ENCODE peak calls at places on chromosomes 12 and 14, in seven cellular contexts. One of them, this sample, is unnamed.

GRCh38 chr14:23513466-23514008 is 38.0 kb downstream of the ZFHX2 start:
- DNase-seq in IMR-90: no peak
- DNase-seq in body of pancreas: no peak
- DNase-seq in mucosa of descending colon: no peak
- DNase-seq in HAP-1: no peak
- DNase-seq in naive thymus-derived CD4-positive, alpha-beta T cell: no peak
- DNase-seq in neural progenitor cell: no peak
- DNase-seq in this sample: no peak

GRCh38 chr14:56087824-56088571 is 30.2 kb upstream of the PELI2 start:
- DNase-seq in mucosa of descending colon: no peak
- DNase-seq in body of pancreas: peak; percentile 19
- DNase-seq in naive thymus-derived CD4-positive, alpha-beta T cell: no peak
- DNase-seq in IMR-90: no peak
- DNase-seq in neural progenitor cell: no peak
- DNase-seq in HAP-1: peak; percentile 31
- DNase-seq in this sample: no peak

GRCh38 chr12:100427078-100427477 is 46.6 kb upstream of the NR1H4 start:
- DNase-seq in neural progenitor cell: no peak
- DNase-seq in naive thymus-derived CD4-positive, alpha-beta T cell: no peak
- DNase-seq in body of pancreas: no peak
- DNase-seq in HAP-1: no peak
- DNase-seq in IMR-90: peak; percentile 72
- DNase-seq in mucosa of descending colon: no peak
- DNase-seq in this sample: peak; percentile 45

GRCh38 chr12:11765817-11766794 is 116.6 kb downstream of the ETV6 start:
- DNase-seq in HAP-1: peak; percentile 43
- DNase-seq in mucosa of descending colon: peak; percentile 47
- DNase-seq in body of pancreas: no peak
- DNase-seq in IMR-90: peak; percentile 70
- DNase-seq in naive thymus-derived CD4-positive, alpha-beta T cell: no peak
- DNase-seq in neural progenitor cell: no peak
- DNase-seq in this sample: no peak

GRCh38 chr14:28468191-28469151 is 298.1 kb upstream of the FOXG1 start:
- DNase-seq in body of pancreas: no peak
- DNase-seq in naive thymus-derived CD4-positive, alpha-beta T cell: no peak
- DNase-seq in neural progenitor cell: peak; percentile 3
- DNase-seq in mucosa of descending colon: no peak
- DNase-seq in IMR-90: no peak
- DNase-seq in HAP-1: no peak
- DNase-seq in this sample: no peak

GRCh38 chr14:48536318-48536717 is 860.9 kb upstream of the MDGA2 start:
- DNase-seq in body of pancreas: no peak
- DNase-seq in naive thymus-derived CD4-positive, alpha-beta T cell: no peak
- DNase-seq in mucosa of descending colon: no peak
- DNase-seq in neural progenitor cell: peak; percentile 66
- DNase-seq in IMR-90: no peak
- DNase-seq in HAP-1: peak; percentile 10
- DNase-seq in this sample: no peak

GRCh38 chr14:92510972-92511371 is 2.6 kb upstream of the RIN3 start:
- DNase-seq in mucosa of descending colon: no peak
- DNase-seq in HAP-1: no peak
- DNase-seq in neural progenitor cell: peak; percentile 36
- DNase-seq in IMR-90: no peak
- DNase-seq in naive thymus-derived CD4-positive, alpha-beta T cell: no peak
- DNase-seq in body of pancreas: no peak
- DNase-seq in this sample: no peak

GRCh38 chr12:5171701-5172100 is 128.0 kb downstream of the KCNA5 start:
- DNase-seq in mucosa of descending colon: no peak
- DNase-seq in naive thymus-derived CD4-positive, alpha-beta T cell: no peak
- DNase-seq in IMR-90: peak; percentile 77
- DNase-seq in body of pancreas: peak; percentile 27
- DNase-seq in HAP-1: peak; percentile 28
- DNase-seq in neural progenitor cell: peak; percentile 72
- DNase-seq in this sample: peak; percentile 33

GRCh38 chr14:80572666-80573065 is 361.4 kb upstream of the DIO2 start:
- DNase-seq in body of pancreas: no peak
- DNase-seq in neural progenitor cell: no peak
- DNase-seq in naive thymus-derived CD4-positive, alpha-beta T cell: no peak
- DNase-seq in mucosa of descending colon: no peak
- DNase-seq in IMR-90: no peak
- DNase-seq in HAP-1: no peak
- DNase-seq in this sample: no peak

GRCh38 chr14:73743431-73743931 is 29.3 kb upstream of the PNMA1 start:
- DNase-seq in mucosa of descending colon: peak; percentile 86
- DNase-seq in naive thymus-derived CD4-positive, alpha-beta T cell: no peak
- DNase-seq in IMR-90: no peak
- DNase-seq in body of pancreas: no peak
- DNase-seq in neural progenitor cell: no peak
- DNase-seq in HAP-1: no peak
- DNase-seq in this sample: no peak

GRCh38 chr14:74219806-74220205 is 19.4 kb upstream of the VSX2 start:
- DNase-seq in mucosa of descending colon: no peak
- DNase-seq in naive thymus-derived CD4-positive, alpha-beta T cell: no peak
- DNase-seq in body of pancreas: no peak
- DNase-seq in IMR-90: no peak
- DNase-seq in HAP-1: no peak
- DNase-seq in neural progenitor cell: no peak
- DNase-seq in this sample: no peak

GRCh38 chr12:51915951-51916350 is 8.6 kb downstream of the ACVRL1 start:
- DNase-seq in HAP-1: no peak
- DNase-seq in body of pancreas: no peak
- DNase-seq in mucosa of descending colon: no peak
- DNase-seq in naive thymus-derived CD4-positive, alpha-beta T cell: no peak
- DNase-seq in IMR-90: no peak
- DNase-seq in neural progenitor cell: no peak
- DNase-seq in this sample: no peak

GRCh38 chr12:2959508-2960431 is 573 bp downstream of the TEAD4 start:
- DNase-seq in HAP-1: peak; percentile 74
- DNase-seq in naive thymus-derived CD4-positive, alpha-beta T cell: no peak
- DNase-seq in neural progenitor cell: peak; percentile 77
- DNase-seq in body of pancreas: peak; percentile 60
- DNase-seq in mucosa of descending colon: peak; percentile 61
- DNase-seq in IMR-90: peak; percentile 60
- DNase-seq in this sample: peak; percentile 72

GRCh38 chr12:54018608-54018984 is 9.6 kb upstream of the HOXC6 start:
- DNase-seq in neural progenitor cell: no peak
- DNase-seq in HAP-1: no peak
- DNase-seq in body of pancreas: no peak
- DNase-seq in naive thymus-derived CD4-positive, alpha-beta T cell: no peak
- DNase-seq in IMR-90: no peak
- DNase-seq in mucosa of descending colon: no peak
- DNase-seq in this sample: peak; percentile 80

GRCh38 chr12:26032719-26033241 is 74.3 kb downstream of the RASSF8 start:
- DNase-seq in IMR-90: no peak
- DNase-seq in HAP-1: no peak
- DNase-seq in mucosa of descending colon: no peak
- DNase-seq in neural progenitor cell: no peak
- DNase-seq in naive thymus-derived CD4-positive, alpha-beta T cell: no peak
- DNase-seq in body of pancreas: no peak
- DNase-seq in this sample: no peak

GRCh38 chr12:21585485-21585884 is 19.2 kb downstream of the GYS2 start:
- DNase-seq in mucosa of descending colon: no peak
- DNase-seq in naive thymus-derived CD4-positive, alpha-beta T cell: no peak
- DNase-seq in neural progenitor cell: no peak
- DNase-seq in body of pancreas: no peak
- DNase-seq in HAP-1: no peak
- DNase-seq in IMR-90: no peak
- DNase-seq in this sample: no peak

GRCh38 chr14:73239463-73240241 is 2.3 kb downstream of the PAPLN start:
- DNase-seq in HAP-1: no peak
- DNase-seq in mucosa of descending colon: peak; percentile 50
- DNase-seq in body of pancreas: peak; percentile 54
- DNase-seq in neural progenitor cell: peak; percentile 67
- DNase-seq in IMR-90: peak; percentile 49
- DNase-seq in naive thymus-derived CD4-positive, alpha-beta T cell: no peak
- DNase-seq in this sample: peak; percentile 50

GRCh38 chr12:50620050-50620974 is 115.5 kb downstream of the DIP2B start:
- DNase-seq in neural progenitor cell: peak; percentile 55
- DNase-seq in naive thymus-derived CD4-positive, alpha-beta T cell: no peak
- DNase-seq in IMR-90: peak; percentile 95
- DNase-seq in mucosa of descending colon: no peak
- DNase-seq in body of pancreas: no peak
- DNase-seq in HAP-1: peak; percentile 76
- DNase-seq in this sample: peak; percentile 77

GRCh38 chr12:130675791-130676190 is 40.3 kb downstream of the RIMBP2 start:
- DNase-seq in mucosa of descending colon: no peak
- DNase-seq in body of pancreas: no peak
- DNase-seq in IMR-90: no peak
- DNase-seq in naive thymus-derived CD4-positive, alpha-beta T cell: no peak
- DNase-seq in neural progenitor cell: no peak
- DNase-seq in HAP-1: no peak
- DNase-seq in this sample: no peak

GRCh38 chr12:6452245-6452731 is 446 bp downstream of the TAPBPL start:
- DNase-seq in naive thymus-derived CD4-positive, alpha-beta T cell: no peak
- DNase-seq in mucosa of descending colon: no peak
- DNase-seq in neural progenitor cell: peak; percentile 14
- DNase-seq in HAP-1: no peak
- DNase-seq in IMR-90: no peak
- DNase-seq in body of pancreas: peak; percentile 54
- DNase-seq in this sample: peak; percentile 44

GRCh38 chr12:1970331-1970900 is 33.8 kb downstream of the DCP1B start:
- DNase-seq in body of pancreas: no peak
- DNase-seq in IMR-90: no peak
- DNase-seq in mucosa of descending colon: no peak
- DNase-seq in HAP-1: no peak
- DNase-seq in neural progenitor cell: no peak
- DNase-seq in naive thymus-derived CD4-positive, alpha-beta T cell: no peak
- DNase-seq in this sample: no peak

GRCh38 chr14:23568021-23568599 is 519 bp upstream of the AP1G2 start:
- DNase-seq in neural progenitor cell: no peak
- DNase-seq in body of pancreas: no peak
- DNase-seq in HAP-1: no peak
- DNase-seq in naive thymus-derived CD4-positive, alpha-beta T cell: no peak
- DNase-seq in mucosa of descending colon: no peak
- DNase-seq in IMR-90: no peak
- DNase-seq in this sample: no peak

GRCh38 chr12:99810718-99811593 is 163.4 kb downstream of the GARIN6 start:
- DNase-seq in neural progenitor cell: no peak
- DNase-seq in IMR-90: peak; percentile 18
- DNase-seq in mucosa of descending colon: no peak
- DNase-seq in HAP-1: peak; percentile 57
- DNase-seq in body of pancreas: no peak
- DNase-seq in naive thymus-derived CD4-positive, alpha-beta T cell: no peak
- DNase-seq in this sample: peak; percentile 5

GRCh38 chr12:6635375-6635855 is 344 bp downstream of the LPAR5 start:
- DNase-seq in naive thymus-derived CD4-positive, alpha-beta T cell: no peak
- DNase-seq in mucosa of descending colon: peak; percentile 71
- DNase-seq in neural progenitor cell: no peak
- DNase-seq in body of pancreas: no peak
- DNase-seq in HAP-1: no peak
- DNase-seq in IMR-90: no peak
- DNase-seq in this sample: no peak

DNA sequence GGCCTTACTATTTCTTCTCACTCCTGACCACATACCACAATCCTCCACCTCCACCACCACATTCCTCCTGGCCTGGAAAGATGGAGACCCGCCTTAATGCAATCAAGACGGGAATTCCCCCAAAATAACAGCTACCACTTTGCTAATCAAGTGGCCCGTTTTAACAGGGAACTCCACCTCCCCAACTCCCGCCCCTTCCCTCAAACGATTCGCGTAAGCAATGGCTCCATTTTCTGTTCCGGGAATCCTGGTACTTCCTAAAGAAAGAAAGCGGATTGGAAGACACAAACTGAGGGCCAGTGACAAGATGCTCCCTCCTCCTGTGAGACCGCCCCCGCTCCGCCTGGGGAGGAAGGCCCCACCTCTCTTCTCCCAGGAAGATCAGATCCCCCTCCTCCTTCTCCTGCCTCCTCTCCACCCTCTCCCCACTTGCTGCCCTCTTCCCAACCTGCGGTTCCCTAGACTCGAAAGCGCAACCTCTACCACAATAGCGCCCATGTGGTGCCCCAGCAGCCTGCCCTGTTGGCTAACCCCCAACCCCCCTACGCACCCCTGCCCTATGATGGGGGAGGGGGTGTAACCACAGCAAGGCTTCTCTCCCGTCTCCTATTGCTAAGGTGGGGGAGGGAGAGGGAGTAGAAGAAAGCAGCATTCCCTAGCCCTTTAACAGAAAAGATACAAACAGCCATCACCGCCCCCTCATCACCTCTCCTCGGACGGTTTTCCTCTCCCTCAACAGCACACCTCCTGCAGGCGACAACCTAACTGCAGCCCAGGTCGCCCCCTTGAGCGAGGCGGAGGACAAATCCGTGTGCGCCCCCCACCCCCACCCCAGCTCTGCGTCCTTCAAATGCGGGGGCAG is 777 bp downstream of the ARF3 start:
- DNase-seq in HAP-1: peak; percentile 96
- DNase-seq in naive thymus-derived CD4-positive, alpha-beta T cell: no peak
- DNase-seq in mucosa of descending colon: peak; percentile 89
- DNase-seq in IMR-90: peak; percentile 97
- DNase-seq in body of pancreas: peak; percentile 60
- DNase-seq in neural progenitor cell: peak; percentile 95
- DNase-seq in this sample: peak; percentile 92
- H3K4me3 ChIP-seq in HAP-1: peak overlapping the region; percentile 91
- H3K4me3 ChIP-seq in naive thymus-derived CD4-positive, alpha-beta T cell: peak overlapping the region; percentile 86
- H3K4me3 ChIP-seq in mucosa of descending colon: peak overlapping the region; percentile 84
- H3K4me3 ChIP-seq in IMR-90: peak overlapping the region; percentile 88
- H3K4me3 ChIP-seq in body of pancreas: peak overlapping the region; percentile 98
- H3K4me3 ChIP-seq in neural progenitor cell: peak overlapping the region; percentile 85
- H3K4me3 ChIP-seq in this sample: peak overlapping the region; percentile 99

DNA sequence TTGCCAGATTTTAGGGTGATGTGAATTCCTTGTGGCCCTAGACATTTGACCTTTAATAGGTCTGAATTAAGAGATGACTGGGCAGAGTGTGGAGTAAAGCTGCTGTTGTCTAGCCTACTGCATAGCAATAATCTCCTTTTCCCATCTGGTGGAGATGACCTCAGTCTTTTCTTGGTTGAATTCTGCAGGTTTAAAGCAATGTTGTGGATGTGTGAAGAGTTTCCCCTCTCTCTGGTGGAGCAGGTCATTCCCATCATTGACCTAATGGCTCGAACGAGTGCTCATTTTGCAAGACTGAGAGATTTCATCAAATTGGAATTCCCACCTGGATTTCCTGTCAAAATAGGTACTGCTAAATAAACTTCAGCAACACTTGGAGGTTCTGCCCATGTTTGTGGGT is 19.0 kb downstream of the C12orf76 start:
- DNase-seq in neural progenitor cell: no peak
- DNase-seq in naive thymus-derived CD4-positive, alpha-beta T cell: no peak
- DNase-seq in IMR-90: no peak
- DNase-seq in mucosa of descending colon: no peak
- DNase-seq in HAP-1: no peak
- DNase-seq in body of pancreas: no peak
- DNase-seq in this sample: no peak
- H3K36me3 ChIP-seq in neural progenitor cell: no peaks in the 10 kb centered on the region
- H3K36me3 ChIP-seq in naive thymus-derived CD4-positive, alpha-beta T cell: peaks cover 11% of the 10 kb centered on the region
- H3K36me3 ChIP-seq in IMR-90: peaks cover 43% of the 10 kb centered on the region
- H3K36me3 ChIP-seq in mucosa of descending colon: no peaks in the 10 kb centered on the region
- H3K36me3 ChIP-seq in HAP-1: peaks cover 34% of the 10 kb centered on the region
- H3K36me3 ChIP-seq in body of pancreas: peaks cover 16% of the 10 kb centered on the region
- H3K36me3 ChIP-seq in this sample: peaks cover 79% of the 10 kb centered on the region

GRCh38 chr14:37194698-37195097 is 3.0 kb upstream of the MIPOL1 start:
- DNase-seq in neural progenitor cell: no peak
- DNase-seq in body of pancreas: no peak
- DNase-seq in naive thymus-derived CD4-positive, alpha-beta T cell: no peak
- DNase-seq in HAP-1: no peak
- DNase-seq in mucosa of descending colon: no peak
- DNase-seq in IMR-90: no peak
- DNase-seq in this sample: no peak
- H3K4me3 ChIP-seq in neural progenitor cell: no peak overlapping the region
- H3K4me3 ChIP-seq in body of pancreas: no peak overlapping the region
- H3K4me3 ChIP-seq in naive thymus-derived CD4-positive, alpha-beta T cell: no peak overlapping the region
- H3K4me3 ChIP-seq in HAP-1: no peak overlapping the region
- H3K4me3 ChIP-seq in mucosa of descending colon: no peak overlapping the region
- H3K4me3 ChIP-seq in IMR-90: no peak overlapping the region
- H3K4me3 ChIP-seq in this sample: no peak overlapping the region

GRCh38 chr12:117142094-117142493 is 42.9 kb upstream of the TESC start:
- DNase-seq in HAP-1: no peak
- DNase-seq in naive thymus-derived CD4-positive, alpha-beta T cell: no peak
- DNase-seq in IMR-90: no peak
- DNase-seq in body of pancreas: no peak
- DNase-seq in neural progenitor cell: no peak
- DNase-seq in mucosa of descending colon: no peak
- DNase-seq in this sample: no peak
- H3K36me3 ChIP-seq in HAP-1: no peaks in the 10 kb centered on the region
- H3K36me3 ChIP-seq in naive thymus-derived CD4-positive, alpha-beta T cell: no peaks in the 10 kb centered on the region
- H3K36me3 ChIP-seq in IMR-90: peaks cover 17% of the 10 kb centered on the region
- H3K36me3 ChIP-seq in body of pancreas: peaks cover 6% of the 10 kb centered on the region
- H3K36me3 ChIP-seq in neural progenitor cell: no peaks in the 10 kb centered on the region
- H3K36me3 ChIP-seq in mucosa of descending colon: peaks cover 4% of the 10 kb centered on the region
- H3K36me3 ChIP-seq in this sample: no peaks in the 10 kb centered on the region

This sample was measured in MG63.